ENCODE peak calls at places on chromosomes 12 and 14, in six cellular contexts. Z, Y, K, E, A and D are unnamed samples.

GRCh38 chr12:123055281-123055766 is 74.8 kb downstream of the ARL6IP4 start:
- DNase-seq in E (peak), A (peak), K (no peak), Y (no peak), Z (peak), D (no peak)

GRCh38 chr12:93894391-93895095 is 217.4 kb downstream of the CRADD start:
- DNase-seq in A (no peak), E (peak), Z (no peak), K (no peak), Y (peak), D (no peak)

GRCh38 chr12:115983226-115983798 is 294.2 kb downstream of the MED13L start:
- DNase-seq in K (no peak), Z (peak), Y (no peak), E (no peak), A (no peak), D (peak)

GRCh38 chr14:81172881-81173280 is 47.9 kb downstream of the GTF2A1 start:
- DNase-seq in Z (no peak), E (no peak), Y (no peak), K (no peak), A (no peak), D (no peak)

GRCh38 chr12:80064951-80065350 is 34.4 kb upstream of the OTOGL start:
- DNase-seq in E (no peak), Z (peak), K (no peak), A (no peak), Y (no peak), D (no peak)

GRCh38 chr12:65825323-65825572 is 965 bp downstream of the HMGA2 start:
- DNase-seq in Z (no peak), E (no peak), A (no peak), Y (no peak), K (no peak), D (no peak)

GRCh38 chr12:12927211-12928079 is 24.5 kb downstream of the GPRC5D start:
- DNase-seq in K (peak), A (peak), Y (peak), E (peak), Z (peak), D (peak)

GRCh38 chr12:124384299-124384894 is 89.5 kb downstream of the RFLNA start:
- DNase-seq in A (no peak), Z (no peak), E (no peak), Y (no peak), K (no peak), D (no peak)

GRCh38 chr14:66708262-66708661 is 200.3 kb downstream of the GPHN start:
- DNase-seq in K (no peak), A (no peak), E (no peak), Z (no peak), Y (no peak), D (no peak)

GRCh38 chr12:54993181-54993835 is 8.7 kb upstream of the TESPA1 start:
- DNase-seq in K (no peak), A (peak), Z (peak), E (peak), Y (peak), D (peak)

GRCh38 chr14:91380610-91381371 is 36.8 kb downstream of the CCDC88C start:
- DNase-seq in A (peak), Z (peak), E (peak), Y (peak), K (no peak), D (no peak)

GRCh38 chr12:46798056-46798455 is 27.7 kb downstream of the SLC38A4 start:
- DNase-seq in E (no peak), K (no peak), Y (no peak), A (no peak), Z (no peak), D (no peak)

GRCh38 chr12:129186952-129187351 is 333.7 kb downstream of the GLT1D1 start:
- DNase-seq in Y (no peak), A (peak), Z (peak), K (no peak), E (no peak), D (peak)

GRCh38 chr12:75542942-75543341 is 31.5 kb upstream of the KRR1 start:
- DNase-seq in E (peak), Z (no peak), K (no peak), Y (peak), A (no peak), D (no peak)

GRCh38 chr12:50110127-50110761 is 1.8 kb upstream of the COX14 start:
- DNase-seq in K (no peak), Z (no peak), Y (no peak), A (no peak), E (no peak), D (peak)

GRCh38 chr12:122072031-122072970 is 6.3 kb upstream of the MLXIP start:
- DNase-seq in K (no peak), A (peak), Z (peak), E (peak), Y (peak), D (peak)

GRCh38 chr14:77248666-77249065 is 22.3 kb downstream of the NGB start:
- DNase-seq in Z (no peak), A (no peak), E (no peak), Y (no peak), K (no peak), D (no peak)

GRCh38 chr12:75660805-75661404 is 149.5 kb upstream of the KRR1 start:
- DNase-seq in K (no peak), A (no peak), Y (peak), E (peak), Z (no peak), D (no peak)

GRCh38 chr12:102480401-102480800 is at the start of gene IGF1:
- DNase-seq in A (no peak), E (peak), Y (peak), K (no peak), Z (no peak), D (peak)

GRCh38 chr12:24696800-24697199 is 252.1 kb downstream of the BCAT1 start:
- DNase-seq in Z (no peak), K (no peak), A (no peak), E (no peak), Y (no peak), D (no peak)

GRCh38 chr12:127428420-127428819 is 838.5 kb upstream of the TMEM132C start:
- DNase-seq in Z (no peak), K (no peak), Y (no peak), A (no peak), E (no peak), D (no peak)

GRCh38 chr12:94429633-94430032 is 30.0 kb downstream of the CEP83 start:
- DNase-seq in A (no peak), K (no peak), Z (no peak), E (no peak), Y (peak), D (peak)

GRCh38 chr14:74620497-74620921 is 8.5 kb upstream of the LTBP2 start:
- DNase-seq in Y (peak), Z (no peak), K (no peak), E (peak), A (no peak), D (peak)

GRCh38 chr12:81992461-81992860 is 233.3 kb upstream of the PPFIA2 start:
- DNase-seq in E (no peak), A (no peak), Y (no peak), K (no peak), Z (peak), D (peak)

GRCh38 chr12:95922231-95922630 is 20.2 kb downstream of the CCDC38 start:
- DNase-seq in Y (no peak), Z (no peak), K (no peak), A (no peak), E (no peak), D (no peak)

GRCh38 chr12:46389130-46389616 is 16.6 kb upstream of the SLC38A2 start:
- DNase-seq in E (peak), A (no peak), Z (no peak), K (no peak), Y (peak), D (no peak)

GRCh38 chr14:100911665-100912316 is 8.3 kb upstream of the RTL1 start:
- DNase-seq in A (peak), E (no peak), Z (peak), Y (no peak), K (no peak), D (no peak)

GRCh38 chr14:50773632-50774541 is 57.1 kb downstream of the NIN start:
- DNase-seq in E (peak), Y (peak), K (no peak), Z (peak), A (peak), D (peak)